ENCODE peak calls at places on chromosomes 5 and 9, in nine cellular contexts. K, P, A, Q, Y, Z, N, S and L are unnamed samples.

GRCh38 chr9:136328011-136328621 is 777 bp downstream of the GPSM1 start:
- DNase-seq in S (no peak), P (no peak), Q (no peak), A (no peak), N (no peak), Y (no peak), Z (no peak), K (peak; percentile 50), L (no peak)

GRCh38 chr5:72160299-72160698 is 53.0 kb downstream of the MAP1B start:
- DNase-seq in Y (no peak), Q (no peak), S (no peak), P (no peak), Z (no peak), A (no peak), N (no peak), K (no peak), L (no peak)

GRCh38 chr5:82274343-82275266 is 3.5 kb downstream of the RPS23 start:
- DNase-seq in Q (no peak), S (peak; percentile 16), A (no peak), Y (peak; percentile 47), Z (no peak), K (no peak), P (no peak), N (no peak), L (no peak)

GRCh38 chr5:132334812-132335211 is 34.7 kb upstream of the SLC22A5 start:
- DNase-seq in Y (no peak), P (no peak), S (peak; percentile 23), N (no peak), K (no peak), Z (no peak), A (no peak), Q (no peak), L (no peak)

GRCh38 chr9:37732086-37732744 is 21.4 kb upstream of the TRMT10B start:
- DNase-seq in P (no peak), Z (no peak), Y (no peak), S (no peak), N (no peak), A (no peak), Q (no peak), K (no peak), L (peak; percentile 69)

GRCh38 chr5:160534125-160534524 is 112.5 kb downstream of the PTTG1 start:
- DNase-seq in A (no peak), K (no peak), Z (no peak), Q (no peak), P (no peak), N (no peak), Y (no peak), S (no peak), L (no peak)

GRCh38 chr5:82924241-82924989 is 152.8 kb downstream of the TMEM167A start:
- DNase-seq in Q (no peak), S (no peak), Z (no peak), K (no peak), P (no peak), Y (no peak), A (no peak), N (no peak), L (no peak)

GRCh38 chr9:128828719-128829452 is 708 bp downstream of the SPOUT1 start:
- DNase-seq in A (no peak), P (no peak), Q (no peak), Y (peak; percentile 17), Z (no peak), N (no peak), K (no peak), S (no peak), L (no peak)

GRCh38 chr9:109817846-109818472 is 38.0 kb downstream of the PALM2AKAP2 start:
- DNase-seq in K (peak; percentile 96), Y (peak; percentile 55), P (no peak), Q (peak; percentile 92), A (peak; percentile 35), Z (no peak), N (peak; percentile 71), S (peak; percentile 85), L (peak; percentile 62)

GRCh38 chr5:60287174-60287771 is 393.7 kb upstream of the PDE4D start:
- DNase-seq in A (no peak), S (peak; percentile 88), P (no peak), Z (peak; percentile 74), N (no peak), Y (peak; percentile 61), K (peak; percentile 69), Q (no peak), L (peak; percentile 78)

GRCh38 chr5:31137676-31138075 is 55.8 kb upstream of the CDH6 start:
- DNase-seq in Q (no peak), S (no peak), Y (no peak), K (no peak), P (no peak), N (no peak), Z (no peak), A (no peak), L (no peak)

GRCh38 chr5:123545506-123545905 is 33.5 kb downstream of the CSNK1G3 start:
- DNase-seq in Y (no peak), S (peak; percentile 38), Z (no peak), P (peak; percentile 25), K (no peak), A (no peak), Q (no peak), N (no peak), L (peak; percentile 39)

GRCh38 chr9:33223696-33224095 is 16.3 kb upstream of the SPINK4 start:
- DNase-seq in Q (no peak), K (no peak), N (no peak), P (no peak), S (no peak), A (no peak), Y (no peak), Z (no peak), L (no peak)

GRCh38 chr5:15492545-15492944 is 7.4 kb upstream of the FBXL7 start:
- DNase-seq in Y (no peak), P (no peak), K (no peak), Z (no peak), A (no peak), S (no peak), Q (no peak), N (no peak), L (no peak)

GRCh38 chr9:959914-960313 is 16.5 kb upstream of the DMRT3 start:
- DNase-seq in S (no peak), Y (no peak), Q (no peak), N (no peak), P (no peak), A (no peak), K (no peak), Z (no peak), L (no peak)

GRCh38 chr5:1106385-1107166 is 5.3 kb downstream of the SLC12A7 start:
- DNase-seq in S (no peak), A (no peak), N (no peak), Z (no peak), K (peak; percentile 54), P (peak; percentile 59), Q (no peak), Y (no peak), L (no peak)

GRCh38 chr9:98556511-98556910 is 152.2 kb downstream of the GABBR2 start:
- DNase-seq in Y (no peak), P (no peak), S (no peak), K (no peak), Z (no peak), A (no peak), Q (peak; percentile 30), N (no peak), L (no peak)

GRCh38 chr5:181111010-181111409 is 20.0 kb downstream of the OR2V1 start:
- DNase-seq in S (no peak), Y (no peak), N (peak; percentile 9), Z (peak; percentile 40), P (no peak), K (no peak), A (no peak), Q (peak; percentile 2), L (no peak)

GRCh38 chr5:68239485-68239884 is 23.9 kb downstream of the PIK3R1 start:
- DNase-seq in K (peak; percentile 71), Q (peak; percentile 89), Z (peak; percentile 72), N (peak; percentile 91), Y (peak; percentile 90), A (peak; percentile 51), P (peak; percentile 84), S (no peak), L (no peak)

GRCh38 chr9:92671323-92671722 is 1.4 kb upstream of the IPPK start:
- DNase-seq in A (no peak), N (peak; percentile 52), K (peak; percentile 47), S (peak; percentile 74), Y (peak; percentile 59), Z (peak; percentile 43), Q (peak; percentile 62), P (no peak), L (no peak)
- H3K4me3 ChIP-seq in A (peak overlapping the region; percentile 82), N (no peak overlapping the region), K (peak overlapping the region; percentile 44), S (peak overlapping the region; percentile 76), Y (no peak overlapping the region), Z (peak overlapping the region; percentile 96), Q (peak overlapping the region; percentile 94), P (peak overlapping the region; percentile 87), L (no peak overlapping the region)

GRCh38 chr9:122442568-122442967 is 35.2 kb downstream of the OR1J1 start:
- DNase-seq in Y (no peak), P (no peak), N (no peak), K (no peak), Z (no peak), Q (no peak), A (no peak), S (no peak), L (no peak)
- H3K9me3 ChIP-seq in Y (peaks cover 1% of the 10 kb centered on the region), P (no peaks in the 10 kb centered on the region), N (no peaks in the 10 kb centered on the region), K (no peaks in the 10 kb centered on the region), Z (no peaks in the 10 kb centered on the region), Q (peaks cover 8% of the 10 kb centered on the region), A (peaks cover 20% of the 10 kb centered on the region), S (no peaks in the 10 kb centered on the region), L (peaks cover 7% of the 10 kb centered on the region)

DNA sequence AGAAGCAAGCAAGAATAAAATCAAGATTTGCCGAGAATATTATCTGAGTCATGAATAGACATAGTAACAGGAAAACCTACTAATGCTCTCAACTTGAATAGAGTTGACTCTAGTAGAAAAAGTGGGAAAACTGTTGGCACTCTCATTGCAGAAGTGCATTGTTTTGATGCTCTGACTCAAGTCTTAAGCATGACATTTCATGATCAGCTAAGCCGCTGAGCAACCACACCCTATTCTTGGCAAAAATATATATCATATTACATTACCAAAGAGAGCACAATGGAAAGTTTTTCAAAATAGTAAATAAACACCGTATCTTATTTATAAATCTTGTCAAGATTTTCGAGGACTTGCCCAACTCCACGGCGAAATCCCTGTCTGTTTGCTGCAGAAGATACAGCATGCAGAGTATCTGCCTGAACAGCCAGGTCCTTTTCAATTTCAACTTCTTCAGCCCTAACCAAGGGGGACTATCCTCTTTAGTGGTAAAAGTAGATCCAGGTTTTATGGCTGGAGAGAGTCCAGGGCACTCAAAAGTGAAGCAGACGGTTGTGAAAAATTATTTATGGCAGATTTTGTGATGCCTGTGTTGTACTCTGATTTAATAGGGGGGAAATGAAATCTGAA is 13.9 kb upstream of the ADAMTSL1 start:
- DNase-seq in P (no peak), A (no peak), Z (no peak), Y (no peak), Q (no peak), K (no peak), N (no peak), S (peak; percentile 44), L (no peak)
- H3K4me3 ChIP-seq in P (no peak overlapping the region), A (no peak overlapping the region), Z (no peak overlapping the region), Y (no peak overlapping the region), Q (no peak overlapping the region), K (no peak overlapping the region), N (no peak overlapping the region), S (no peak overlapping the region), L (no peak overlapping the region)

DNA sequence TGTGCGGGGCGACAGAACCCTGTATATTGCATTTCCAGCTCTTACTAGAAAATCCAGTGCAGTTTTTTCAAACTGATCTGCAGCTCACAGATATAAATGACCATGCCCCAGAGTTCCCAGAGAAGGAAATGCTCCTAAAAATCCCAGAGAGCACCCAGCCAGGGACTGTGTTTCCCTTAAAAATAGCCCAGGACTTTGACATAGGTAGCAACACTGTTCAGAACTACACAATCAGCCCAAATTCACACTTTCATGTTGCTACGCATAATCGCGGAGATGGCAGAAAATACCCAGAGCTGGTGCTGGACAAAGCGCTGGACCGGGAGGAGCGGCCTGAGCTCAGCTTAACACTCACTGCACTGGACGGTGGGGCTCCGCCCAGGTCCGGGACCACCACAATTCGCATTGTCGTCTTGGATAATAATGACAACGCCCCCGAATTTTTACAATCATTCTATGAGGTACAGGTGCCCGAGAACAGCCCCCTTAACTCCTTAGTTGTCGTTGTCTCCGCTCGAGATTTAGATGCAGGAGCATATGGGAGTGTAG is 786 bp downstream of the PCDHB5 start:
- DNase-seq in Y (no peak), P (no peak), S (no peak), K (no peak), Q (no peak), A (no peak), Z (no peak), N (no peak), L (no peak)
- H3K9me3 ChIP-seq in Y (peaks cover 4% of the 10 kb centered on the region), P (no peaks in the 10 kb centered on the region), S (peaks cover 28% of the 10 kb centered on the region), K (peaks cover 49% of the 10 kb centered on the region), Q (peaks cover 73% of the 10 kb centered on the region), A (peaks cover 97% of the 10 kb centered on the region), Z (peaks cover 24% of the 10 kb centered on the region), N (no peaks in the 10 kb centered on the region), L (no peaks in the 10 kb centered on the region)